ENCODE peak calls at places on chromosomes 16 and 17, in six cellular contexts. R is mucosa of descending colon; K is NCI-H345; N is C1 segment of cervical spinal cord; G is stimulated activated CD4-positive, alpha-beta T cell treated with anti-CD3 and anti-CD28 coated beads, TNF-alpha, amount 100 ng/mL, for 4 hours; T is left colon. P is an unnamed sample.

GRCh38 chr16:57067347-57067746 is 25.0 kb upstream of the CPNE2 start:
- DNase-seq in G (no peak), T (no peak), R (no peak), K (no peak), N (no peak), P (no peak)

GRCh38 chr16:7392206-7392605 is 59.6 kb downstream of the RBFOX1 start:
- DNase-seq in R (no peak), K (no peak), T (no peak), G (no peak), N (no peak), P (no peak)

GRCh38 chr17:17057057-17057551 is 14.8 kb downstream of the MPRIP start:
- DNase-seq in N (no peak), K (no peak), R (no peak), T (no peak), G (no peak), P (no peak)

GRCh38 chr17:45917081-45917480 is 22.7 kb downstream of the MAPT start:
- DNase-seq in N (no peak), G (no peak), T (no peak), K (no peak), R (no peak), P (no peak)

GRCh38 chr17:19010729-19011505 is 6.4 kb upstream of the FAM83G start:
- DNase-seq in K (no peak), R (peak), N (no peak), G (no peak), T (peak), P (no peak)

GRCh38 chr17:40373324-40373723 is 8.8 kb upstream of the GJD3 start:
- DNase-seq in N (no peak), G (no peak), T (no peak), R (no peak), K (no peak), P (no peak)

GRCh38 chr16:67529639-67530012 is 997 bp downstream of the RIPOR1 start:
- DNase-seq in G (no peak), R (no peak), T (no peak), N (no peak), K (no peak), P (no peak)

GRCh38 chr17:37700881-37701280 is 44.0 kb downstream of the HNF1B start:
- DNase-seq in K (no peak), R (no peak), G (no peak), N (no peak), T (no peak), P (no peak)

GRCh38 chr17:63984651-63985386 is 12.1 kb upstream of the SCN4A start:
- DNase-seq in G (peak), K (no peak), R (peak), N (no peak), T (no peak), P (no peak)

GRCh38 chr16:80806957-80807356 is 2.6 kb upstream of the CDYL2 start:
- DNase-seq in T (no peak), G (peak), R (no peak), N (no peak), K (no peak), P (no peak)

GRCh38 chr17:79505199-79505598 is 105.7 kb downstream of the RBFOX3 start:
- DNase-seq in K (no peak), G (no peak), T (no peak), R (no peak), N (no peak), P (no peak)

GRCh38 chr17:47004906-47005305 is 25.9 kb upstream of the RPRML start:
- DNase-seq in N (no peak), K (no peak), R (no peak), G (no peak), T (no peak), P (no peak)

GRCh38 chr17:58334661-58335060 is 6.1 kb upstream of the TSPOAP1 start:
- DNase-seq in R (peak), G (no peak), T (no peak), N (no peak), K (no peak), P (no peak)

GRCh38 chr17:69122065-69122464 is 19.6 kb downstream of the ABCA6 start:
- DNase-seq in R (no peak), K (no peak), T (no peak), G (no peak), N (no peak), P (no peak)